ENCODE peak calls at places on chromosomes 7 and 10, in six cellular contexts. O is esophagus muscularis mucosa, Q is K562, E is HepG2, P is sigmoid colon, V is transverse colon. U is an unnamed sample.
A peak's percentile ranks its signal among the peaks of the same experiment; 100 is the strongest.

GRCh38 chr10:93911865-93912264 is 18.1 kb downstream of the SLC35G1 start:
- DNase-seq in O (no peak), P (no peak), E (no peak), Q (no peak), V (no peak), U (no peak)

GRCh38 chr7:141016349-141016748 is 1.6 kb upstream of the MRPS33 start:
- DNase-seq in V (no peak), E (no peak), P (no peak), Q (no peak), O (no peak), U (no peak)

GRCh38 chr10:71568896-71569492 is 150.6 kb downstream of the C10orf105 start:
- DNase-seq in P (no peak), V (no peak), O (no peak), Q (no peak), E (no peak), U (no peak)

GRCh38 chr7:70131807-70132565 is 533.7 kb downstream of the AUTS2 start:
- DNase-seq in Q (no peak), O (no peak), P (no peak), E (no peak), V (no peak), U (no peak)

GRCh38 chr7:99027841-99028240 is 116.1 kb downstream of the SMURF1 start:
- DNase-seq in Q (no peak), O (no peak), V (no peak), E (no peak), P (peak; percentile 50), U (no peak)

GRCh38 chr10:69684020-69684980 is 54.3 kb downstream of the FAM241B start:
- DNase-seq in P (peak; percentile 70), O (no peak), V (peak; percentile 90), Q (no peak), E (peak; percentile 46), U (no peak)

GRCh38 chr10:78416031-78416800 is 382.6 kb downstream of the RPS24 start:
- DNase-seq in V (no peak), Q (no peak), E (no peak), P (peak; percentile 29), O (no peak), U (no peak)

GRCh38 chr7:21943436-21943835 is 2.3 kb downstream of the CDCA7L start:
- DNase-seq in O (no peak), V (no peak), Q (no peak), E (no peak), P (no peak), U (no peak)

GRCh38 chr10:29517352-29517923 is 117.3 kb downstream of the SVIL start:
- DNase-seq in P (no peak), O (no peak), E (peak; percentile 43), Q (peak; percentile 52), V (peak; percentile 26), U (no peak)

GRCh38 chr7:41835977-41836530 is 133.2 kb upstream of the INHBA start:
- DNase-seq in P (no peak), V (no peak), E (no peak), Q (no peak), O (no peak), U (no peak)

DNA sequence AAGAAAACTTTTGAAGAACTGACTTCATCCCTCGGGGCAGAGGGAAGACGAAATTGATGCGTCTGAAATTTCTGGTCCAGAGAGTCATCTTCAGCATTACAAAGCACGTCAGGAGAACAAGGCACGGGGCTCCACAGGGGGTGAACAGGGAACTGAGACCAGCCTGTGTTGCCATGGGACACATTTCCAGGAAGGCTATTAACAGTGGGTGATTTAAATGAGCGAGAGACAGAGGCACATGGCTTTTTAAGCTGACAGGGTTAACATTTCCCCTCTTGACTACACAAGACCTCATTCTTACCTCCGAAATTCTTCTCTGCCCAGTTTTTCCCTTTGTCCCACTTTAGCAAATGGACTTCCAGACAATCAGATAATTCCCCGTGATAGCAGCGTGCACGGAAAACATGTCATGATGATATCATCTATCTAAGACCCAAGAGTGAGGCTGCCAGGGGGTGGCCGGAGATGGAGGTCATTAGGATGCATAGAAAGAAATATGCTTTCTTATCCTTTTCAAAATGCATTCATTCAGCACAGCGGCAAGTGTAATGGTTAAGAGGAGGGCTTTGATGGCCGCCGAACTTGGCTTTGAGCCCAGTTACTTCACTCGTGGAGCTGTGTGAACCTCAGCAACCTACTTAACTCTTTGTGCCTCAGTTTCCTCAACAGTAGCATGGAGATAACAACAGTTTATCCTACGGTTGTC is 248.0 kb downstream of the PRPF18 start:
- DNase-seq in E (no peak), O (no peak), Q (no peak), V (peak; percentile 22), P (peak; percentile 56), U (no peak)
- TF ChIP-seq EP300 in E (no peak), O (no peak), Q (no peak), V (no peak), P (no peak), U (no peak)

GRCh38 chr10:11297136-11297535 is 279.5 kb downstream of the CELF2 start:
- DNase-seq in Q (no peak), O (no peak), V (no peak), E (no peak), P (no peak), U (no peak)
- TF ChIP-seq POLR2AphosphoS5 in Q (no peak), O (no peak), V (no peak), E (no peak), P (no peak), U (no peak)

DNA sequence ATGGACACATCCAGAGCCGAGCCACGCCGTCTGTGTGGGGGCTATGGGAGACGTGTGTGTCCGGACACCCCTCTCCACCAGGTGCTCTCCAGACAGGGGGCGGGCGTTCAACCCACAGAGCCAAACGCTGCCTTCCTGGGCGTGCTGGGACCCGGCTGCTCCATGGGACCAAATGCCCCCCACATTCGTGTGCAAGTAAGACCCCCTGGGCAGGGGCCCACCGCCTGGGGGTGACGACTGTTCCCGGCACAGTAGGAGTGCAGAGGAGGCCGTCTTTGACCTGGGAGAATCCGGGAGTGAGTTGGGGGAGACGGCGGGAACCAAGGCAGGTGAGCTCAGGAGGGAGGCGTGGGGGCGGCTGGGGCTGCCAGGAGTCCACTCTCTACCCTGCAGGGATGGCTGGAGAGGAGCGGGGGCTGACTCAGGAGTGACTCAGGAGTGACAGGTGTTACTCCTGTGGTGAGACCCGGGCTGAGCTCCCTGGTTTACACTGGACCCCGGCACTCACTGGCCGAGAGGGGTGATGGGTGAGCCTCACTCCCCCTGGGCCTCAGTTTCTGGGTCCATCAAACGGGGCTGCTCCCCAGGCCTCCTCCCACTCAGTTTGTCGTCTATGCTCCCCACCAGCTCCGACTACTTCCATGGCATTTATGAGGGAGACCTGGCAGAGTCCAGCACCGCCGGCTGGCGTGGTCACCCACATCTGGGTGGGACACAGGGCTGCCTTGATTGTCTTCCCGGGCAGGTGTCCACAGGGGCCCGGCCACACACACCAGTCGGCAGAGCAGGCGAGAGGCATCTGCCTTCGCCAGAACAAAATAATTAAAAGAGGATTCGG is 95.0 kb downstream of the MICALL2 start:
- DNase-seq in V (no peak), P (no peak), O (no peak), E (no peak), Q (no peak), U (no peak)
- TF ChIP-seq POLR2A in V (no peak), P (no peak), O (no peak), E (no peak), Q (no peak), U (no peak)

DNA sequence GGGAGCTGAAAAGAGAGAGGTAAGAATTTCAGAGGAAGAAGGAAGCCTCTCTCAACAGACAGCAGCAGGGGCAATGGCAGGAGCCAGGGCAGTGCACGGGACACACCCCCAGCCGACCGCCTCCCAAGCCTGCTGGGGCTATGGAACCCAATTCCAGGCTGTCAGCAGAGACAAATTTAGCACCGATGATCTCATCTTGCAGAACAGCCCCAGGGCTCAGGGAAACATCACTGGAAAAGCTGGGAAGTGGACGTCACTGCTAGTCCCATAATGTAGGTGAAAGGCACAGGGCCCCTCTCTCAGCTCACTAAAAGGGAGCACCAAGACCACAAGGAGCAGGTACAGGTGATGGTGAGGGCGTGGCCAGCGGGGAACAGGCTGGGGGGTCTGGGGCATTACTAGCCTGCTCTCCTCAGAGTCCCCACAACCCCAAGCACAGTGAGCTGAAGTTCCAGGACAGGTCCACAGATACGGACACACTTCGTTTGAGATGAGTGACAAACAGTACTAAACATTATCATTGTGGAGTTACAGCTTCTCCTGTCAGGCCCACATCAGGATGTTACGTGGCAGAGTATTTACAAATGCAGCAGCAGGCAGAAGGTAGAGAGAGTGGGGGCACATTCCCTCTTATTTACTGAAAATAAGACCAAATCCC is 103.7 kb downstream of the PLXNA4 start:
- DNase-seq in P (peak; percentile 82), V (no peak), Q (no peak), O (no peak), E (no peak), U (peak; percentile 36)
- TF ChIP-seq EP300 in P (no peak), V (no peak), Q (no peak), O (no peak), E (no peak), U (no peak)

U was measured in upper lobe of left lung.